ENCODE peak calls at places on chromosomes 2 and 18, in eight cellular contexts. S, T, G, Q, P, L, R and A are unnamed samples.

GRCh38 chr2:64939332-64939917 is 49.8 kb upstream of the SLC1A4 start:
- DNase-seq in S (no peak), T (no peak), G (no peak), Q (no peak), P (no peak), L (no peak), R (no peak), A (no peak)

GRCh38 chr2:75431757-75432156 is 129.0 kb downstream of the EVA1A start:
- DNase-seq in S (no peak), T (no peak), G (no peak), Q (no peak), P (no peak), L (no peak), R (no peak), A (no peak)

GRCh38 chr2:4101938-4102337 is 398.6 kb downstream of the DCDC2C start:
- DNase-seq in S (no peak), T (no peak), G (no peak), Q (no peak), P (no peak), L (no peak), R (no peak), A (no peak)

GRCh38 chr2:26577442-26578433 is 63.4 kb downstream of the CIB4 start:
- DNase-seq in S (peak; percentile 57), T (peak; percentile 70), G (peak; percentile 82), Q (peak; percentile 46), P (peak; percentile 78), L (peak; percentile 53), R (peak; percentile 83), A (peak; percentile 71)

GRCh38 chr2:85743304-85743978 is 10.3 kb upstream of the ATOH8 start:
- DNase-seq in S (no peak), T (peak; percentile 57), G (no peak), Q (peak; percentile 90), P (peak; percentile 11), L (no peak), R (peak; percentile 67), A (no peak)

GRCh38 chr2:145407-145806 is 99.1 kb upstream of the FAM110C start:
- DNase-seq in S (no peak), T (no peak), G (no peak), Q (no peak), P (no peak), L (no peak), R (no peak), A (no peak)

GRCh38 chr2:69272803-69273471 is 114.1 kb downstream of the GFPT1 start:
- DNase-seq in S (no peak), T (no peak), G (no peak), Q (no peak), P (no peak), L (no peak), R (no peak), A (no peak)

GRCh38 chr2:241494311-241494908 is 14.0 kb downstream of the STK25 start:
- DNase-seq in S (no peak), T (no peak), G (no peak), Q (no peak), P (no peak), L (no peak), R (no peak), A (no peak)

GRCh38 chr2:10909050-10909995 is 2.4 kb upstream of the KCNF1 start:
- DNase-seq in S (no peak), T (peak; percentile 32), G (peak; percentile 66), Q (no peak), P (peak; percentile 39), L (no peak), R (no peak), A (no peak)

GRCh38 chr2:134401081-134401497 is 147.2 kb downstream of the MGAT5 start:
- DNase-seq in S (no peak), T (no peak), G (peak; percentile 72), Q (no peak), P (no peak), L (no peak), R (peak; percentile 89), A (no peak)

GRCh38 chr2:238754259-238754658 is 93.6 kb upstream of the TWIST2 start:
- DNase-seq in S (no peak), T (no peak), G (no peak), Q (no peak), P (no peak), L (peak; percentile 30), R (no peak), A (peak; percentile 5)

GRCh38 chr2:197274937-197275336 is 35.6 kb downstream of the ANKRD44 start:
- DNase-seq in S (no peak), T (no peak), G (no peak), Q (no peak), P (no peak), L (no peak), R (no peak), A (no peak)

GRCh38 chr2:196750977-196751631 is 48.4 kb downstream of the GTF3C3 start:
- DNase-seq in S (peak; percentile 60), T (peak; percentile 81), G (peak; percentile 65), Q (peak; percentile 33), P (peak; percentile 82), L (peak; percentile 56), R (peak; percentile 83), A (peak; percentile 72)

GRCh38 chr18:35110554-35111058 is 69.4 kb downstream of the MAPRE2 start:
- DNase-seq in S (no peak), T (no peak), G (no peak), Q (no peak), P (no peak), L (no peak), R (no peak), A (no peak)

GRCh38 chr18:6239716-6240115 is 175.0 kb downstream of the L3MBTL4 start:
- DNase-seq in S (no peak), T (no peak), G (no peak), Q (no peak), P (no peak), L (no peak), R (no peak), A (no peak)

GRCh38 chr2:15967415-15968279 is 27.3 kb downstream of the MYCN start:
- DNase-seq in S (no peak), T (no peak), G (peak; percentile 99), Q (no peak), P (no peak), L (no peak), R (no peak), A (no peak)

GRCh38 chr2:9258953-9259399 is 52.4 kb downstream of the ASAP2 start:
- DNase-seq in S (no peak), T (no peak), G (no peak), Q (no peak), P (no peak), L (no peak), R (peak; percentile 89), A (no peak)

GRCh38 chr18:35697869-35698268 is 116.3 kb downstream of the GALNT1 start:
- DNase-seq in S (no peak), T (no peak), G (no peak), Q (no peak), P (no peak), L (no peak), R (no peak), A (no peak)